ENCODE peak calls at places on chromosomes 2 and 18, in eight cellular contexts. One of them, this sample, is unnamed.

GRCh38 chr18:77967791-77968190 is 718.1 kb downstream of the GALR1 start:
- DNase-seq in mammary epithelial cell: no peak
- DNase-seq in GM23338: no peak
- DNase-seq in GM23248: no peak
- DNase-seq in astrocyte: no peak
- DNase-seq in fibroblast of lung: no peak
- DNase-seq in HCT116: no peak
- DNase-seq in H1: no peak
- DNase-seq in this sample: no peak

GRCh38 chr2:42359894-42360483 is 1.0 kb downstream of the COX7A2L start:
- DNase-seq in mammary epithelial cell: peak
- DNase-seq in H1: no peak
- DNase-seq in HCT116: no peak
- DNase-seq in astrocyte: no peak
- DNase-seq in fibroblast of lung: peak
- DNase-seq in GM23338: no peak
- DNase-seq in GM23248: peak
- DNase-seq in this sample: no peak

GRCh38 chr2:184923751-184924150 is 325.4 kb downstream of the ZNF804A start:
- DNase-seq in GM23248: peak
- DNase-seq in GM23338: no peak
- DNase-seq in mammary epithelial cell: no peak
- DNase-seq in astrocyte: peak
- DNase-seq in HCT116: no peak
- DNase-seq in H1: no peak
- DNase-seq in fibroblast of lung: no peak
- DNase-seq in this sample: no peak

GRCh38 chr2:215535125-215535668 is 99.3 kb upstream of the FN1 start:
- DNase-seq in fibroblast of lung: peak
- DNase-seq in GM23248: no peak
- DNase-seq in mammary epithelial cell: peak
- DNase-seq in GM23338: no peak
- DNase-seq in astrocyte: peak
- DNase-seq in H1: no peak
- DNase-seq in HCT116: no peak
- DNase-seq in this sample: peak

GRCh38 chr2:143685439-143686078 is 556.3 kb downstream of the ARHGAP15 start:
- DNase-seq in fibroblast of lung: no peak
- DNase-seq in mammary epithelial cell: no peak
- DNase-seq in astrocyte: no peak
- DNase-seq in HCT116: no peak
- DNase-seq in GM23248: no peak
- DNase-seq in H1: no peak
- DNase-seq in GM23338: no peak
- DNase-seq in this sample: no peak

GRCh38 chr18:41038071-41038470 is 917.0 kb upstream of the PIK3C3 start:
- DNase-seq in fibroblast of lung: peak
- DNase-seq in GM23248: no peak
- DNase-seq in astrocyte: no peak
- DNase-seq in mammary epithelial cell: peak
- DNase-seq in H1: no peak
- DNase-seq in GM23338: no peak
- DNase-seq in HCT116: no peak
- DNase-seq in this sample: no peak

GRCh38 chr18:22563098-22563707 is 145.5 kb upstream of the CTAGE1 start:
- DNase-seq in astrocyte: peak
- DNase-seq in H1: no peak
- DNase-seq in HCT116: peak
- DNase-seq in GM23248: peak
- DNase-seq in fibroblast of lung: peak
- DNase-seq in GM23338: peak
- DNase-seq in mammary epithelial cell: peak
- DNase-seq in this sample: peak

GRCh38 chr2:111226797-111227700 is 106.3 kb downstream of the BCL2L11 start:
- DNase-seq in H1: no peak
- DNase-seq in HCT116: no peak
- DNase-seq in GM23248: peak
- DNase-seq in astrocyte: peak
- DNase-seq in GM23338: no peak
- DNase-seq in mammary epithelial cell: no peak
- DNase-seq in fibroblast of lung: peak
- DNase-seq in this sample: no peak

GRCh38 chr18:49279041-49279440 is 181.4 kb downstream of the DYM start:
- DNase-seq in astrocyte: no peak
- DNase-seq in HCT116: no peak
- DNase-seq in GM23248: no peak
- DNase-seq in fibroblast of lung: no peak
- DNase-seq in mammary epithelial cell: no peak
- DNase-seq in GM23338: no peak
- DNase-seq in H1: no peak
- DNase-seq in this sample: no peak

GRCh38 chr2:21291281-21291825 is 167.6 kb downstream of the TDRD15 start:
- DNase-seq in HCT116: no peak
- DNase-seq in astrocyte: no peak
- DNase-seq in GM23248: no peak
- DNase-seq in H1: no peak
- DNase-seq in fibroblast of lung: no peak
- DNase-seq in GM23338: no peak
- DNase-seq in mammary epithelial cell: no peak
- DNase-seq in this sample: peak

GRCh38 chr2:151189125-151189524 is 72.5 kb downstream of the RBM43 start:
- DNase-seq in GM23338: no peak
- DNase-seq in HCT116: no peak
- DNase-seq in GM23248: no peak
- DNase-seq in fibroblast of lung: no peak
- DNase-seq in H1: no peak
- DNase-seq in mammary epithelial cell: no peak
- DNase-seq in astrocyte: no peak
- DNase-seq in this sample: peak

GRCh38 chr2:37326285-37326684 is 1.7 kb upstream of the PRKD3 start:
- DNase-seq in GM23248: peak
- DNase-seq in fibroblast of lung: peak
- DNase-seq in H1: no peak
- DNase-seq in GM23338: no peak
- DNase-seq in astrocyte: peak
- DNase-seq in HCT116: no peak
- DNase-seq in mammary epithelial cell: peak
- DNase-seq in this sample: no peak

GRCh38 chr18:67001052-67001451 is 397.2 kb upstream of the CDH19 start:
- DNase-seq in GM23248: no peak
- DNase-seq in fibroblast of lung: no peak
- DNase-seq in mammary epithelial cell: no peak
- DNase-seq in astrocyte: peak
- DNase-seq in HCT116: no peak
- DNase-seq in H1: no peak
- DNase-seq in GM23338: no peak
- DNase-seq in this sample: no peak

GRCh38 chr18:37452697-37453385 is 112.8 kb downstream of the CELF4 start:
- DNase-seq in astrocyte: peak
- DNase-seq in mammary epithelial cell: peak
- DNase-seq in HCT116: no peak
- DNase-seq in H1: no peak
- DNase-seq in fibroblast of lung: peak
- DNase-seq in GM23248: peak
- DNase-seq in GM23338: no peak
- DNase-seq in this sample: no peak

GRCh38 chr18:63236990-63237389 is 82.6 kb downstream of the BCL2 start:
- DNase-seq in fibroblast of lung: no peak
- DNase-seq in GM23248: peak
- DNase-seq in astrocyte: no peak
- DNase-seq in GM23338: peak
- DNase-seq in mammary epithelial cell: no peak
- DNase-seq in HCT116: no peak
- DNase-seq in H1: no peak
- DNase-seq in this sample: no peak

GRCh38 chr2:121471571-121472464 is 58.9 kb upstream of the RNU4ATAC start:
- DNase-seq in GM23248: peak
- DNase-seq in H1: no peak
- DNase-seq in HCT116: no peak
- DNase-seq in GM23338: peak
- DNase-seq in astrocyte: peak
- DNase-seq in mammary epithelial cell: no peak
- DNase-seq in fibroblast of lung: peak
- DNase-seq in this sample: no peak

GRCh38 chr2:656676-657075 is 20.5 kb downstream of the TMEM18 start:
- DNase-seq in HCT116: no peak
- DNase-seq in GM23248: no peak
- DNase-seq in GM23338: no peak
- DNase-seq in fibroblast of lung: no peak
- DNase-seq in H1: no peak
- DNase-seq in mammary epithelial cell: no peak
- DNase-seq in astrocyte: no peak
- DNase-seq in this sample: no peak

GRCh38 chr2:71547616-71548285 is 94.4 kb downstream of the DYSF start:
- DNase-seq in GM23338: no peak
- DNase-seq in H1: no peak
- DNase-seq in HCT116: no peak
- DNase-seq in mammary epithelial cell: no peak
- DNase-seq in fibroblast of lung: no peak
- DNase-seq in astrocyte: no peak
- DNase-seq in GM23248: no peak
- DNase-seq in this sample: no peak

GRCh38 chr2:71544919-71545571 is 91.7 kb downstream of the DYSF start:
- DNase-seq in GM23248: no peak
- DNase-seq in mammary epithelial cell: no peak
- DNase-seq in GM23338: no peak
- DNase-seq in HCT116: no peak
- DNase-seq in fibroblast of lung: no peak
- DNase-seq in astrocyte: no peak
- DNase-seq in H1: no peak
- DNase-seq in this sample: no peak

GRCh38 chr2:71546777-71547281 is 93.5 kb downstream of the DYSF start:
- DNase-seq in astrocyte: no peak
- DNase-seq in mammary epithelial cell: no peak
- DNase-seq in HCT116: no peak
- DNase-seq in fibroblast of lung: no peak
- DNase-seq in H1: no peak
- DNase-seq in GM23248: no peak
- DNase-seq in GM23338: no peak
- DNase-seq in this sample: no peak

GRCh38 chr2:71546275-71546638 is 92.9 kb downstream of the DYSF start:
- DNase-seq in GM23248: no peak
- DNase-seq in HCT116: no peak
- DNase-seq in mammary epithelial cell: no peak
- DNase-seq in fibroblast of lung: no peak
- DNase-seq in H1: no peak
- DNase-seq in GM23338: no peak
- DNase-seq in astrocyte: no peak
- DNase-seq in this sample: no peak

DNA sequence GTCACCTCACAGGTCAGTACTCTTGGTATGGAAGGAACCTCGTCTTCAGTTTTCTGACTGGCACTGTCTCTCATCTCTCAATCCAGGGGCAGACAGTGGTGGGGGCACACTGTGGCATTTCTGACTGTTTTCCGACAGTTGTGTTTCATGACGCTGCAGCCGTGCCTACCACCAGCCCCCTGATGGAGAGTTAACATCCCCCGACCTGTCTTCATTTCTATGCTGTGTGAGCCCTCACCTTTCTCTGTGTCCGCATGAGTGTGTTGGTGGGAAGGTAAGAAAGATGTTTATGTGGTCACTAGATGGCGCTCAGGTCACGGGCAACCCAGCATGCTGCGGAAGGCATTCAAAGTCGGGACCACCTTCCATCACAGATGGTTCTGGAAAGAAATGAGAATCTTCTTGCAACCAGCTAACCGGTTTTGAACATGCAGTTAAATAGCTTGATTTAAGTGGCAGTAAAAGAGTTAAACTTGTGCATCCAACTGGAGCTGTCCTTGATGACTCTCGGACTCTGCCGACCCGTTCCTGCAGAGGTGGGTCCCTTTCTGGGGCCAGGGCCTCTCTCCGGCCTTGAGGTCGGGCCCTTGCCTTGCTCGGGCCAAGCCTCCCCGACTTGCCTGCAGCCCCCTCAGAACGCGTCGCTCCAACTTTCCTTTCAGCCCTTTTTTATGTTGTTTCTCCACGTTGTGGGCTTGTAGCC is 92.4 kb downstream of the DYSF start:
- DNase-seq in H1: peak
- DNase-seq in GM23248: peak
- DNase-seq in GM23338: peak
- DNase-seq in fibroblast of lung: peak
- DNase-seq in mammary epithelial cell: peak
- DNase-seq in HCT116: peak
- DNase-seq in astrocyte: peak
- DNase-seq in this sample: peak
- TF ChIP-seq EZH2 in H1: no peak
- TF ChIP-seq EZH2 in GM23248: peak
- TF ChIP-seq EZH2 in GM23338: no peak
- TF ChIP-seq EZH2 in fibroblast of lung: no peak
- TF ChIP-seq EZH2 in mammary epithelial cell: peak
- TF ChIP-seq EZH2 in HCT116: no peak
- TF ChIP-seq EZH2 in astrocyte: no peak
- TF ChIP-seq EZH2 in this sample: no peak

GRCh38 chr2:34104601-34105000 is 505.5 kb upstream of the FAM98A start:
- DNase-seq in astrocyte: no peak
- DNase-seq in GM23338: no peak
- DNase-seq in HCT116: no peak
- DNase-seq in GM23248: peak
- DNase-seq in fibroblast of lung: peak
- DNase-seq in mammary epithelial cell: peak
- DNase-seq in H1: no peak
- DNase-seq in this sample: no peak
- H3K27ac ChIP-seq in astrocyte: peak
- H3K27ac ChIP-seq in GM23338: no peak
- H3K27ac ChIP-seq in HCT116: no peak
- H3K27ac ChIP-seq in GM23248: peak
- H3K27ac ChIP-seq in fibroblast of lung: peak
- H3K27ac ChIP-seq in mammary epithelial cell: peak
- H3K27ac ChIP-seq in H1: no peak
- H3K27ac ChIP-seq in this sample: peak

DNA sequence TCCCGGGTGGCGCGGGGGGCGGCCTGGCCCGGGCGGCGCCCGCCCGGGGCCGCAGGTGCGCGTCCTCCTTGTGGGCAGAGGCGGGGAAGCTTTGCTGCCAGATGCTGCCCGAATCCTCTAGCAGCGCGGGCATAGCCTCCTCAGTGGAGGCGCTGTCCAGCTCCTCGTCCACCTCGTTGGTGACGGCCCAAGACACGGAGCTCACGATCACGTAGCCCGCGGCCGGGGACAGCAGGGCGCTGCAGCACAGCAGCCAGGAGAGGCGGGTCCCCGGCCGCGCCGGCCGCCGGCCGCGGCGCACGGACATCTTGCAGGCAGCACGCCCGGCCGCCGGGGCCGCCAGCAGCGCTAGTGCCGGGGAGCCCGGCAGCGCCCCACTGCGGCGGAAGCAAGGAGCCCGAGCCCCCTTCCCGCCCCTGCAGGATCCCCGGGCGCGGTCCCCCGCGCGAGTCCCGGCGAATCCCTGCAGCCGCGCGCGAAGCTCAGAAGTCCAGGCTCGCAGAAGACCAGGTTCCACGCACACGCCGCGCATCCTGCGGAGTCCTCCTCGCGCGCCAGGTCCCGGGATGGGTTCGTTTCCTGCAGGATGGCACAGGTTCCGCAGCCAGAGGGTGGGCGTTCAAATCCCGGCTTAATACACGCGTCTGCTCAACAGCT is at the start of gene CREG2:
- DNase-seq in astrocyte: peak
- DNase-seq in mammary epithelial cell: peak
- DNase-seq in GM23248: peak
- DNase-seq in fibroblast of lung: peak
- DNase-seq in HCT116: peak
- DNase-seq in H1: peak
- DNase-seq in GM23338: peak
- DNase-seq in this sample: peak
- TF ChIP-seq EZH2 in astrocyte: peak
- TF ChIP-seq EZH2 in mammary epithelial cell: no peak
- TF ChIP-seq EZH2 in GM23248: no peak
- TF ChIP-seq EZH2 in fibroblast of lung: no peak
- TF ChIP-seq EZH2 in HCT116: no peak
- TF ChIP-seq EZH2 in H1: peak
- TF ChIP-seq EZH2 in GM23338: no peak
- TF ChIP-seq EZH2 in this sample: no peak

GRCh38 chr2:118186858-118187254 is 98.6 kb downstream of the INSIG2 start:
- DNase-seq in H1: no peak
- DNase-seq in fibroblast of lung: no peak
- DNase-seq in GM23248: no peak
- DNase-seq in astrocyte: no peak
- DNase-seq in mammary epithelial cell: no peak
- DNase-seq in HCT116: no peak
- DNase-seq in GM23338: no peak
- DNase-seq in this sample: no peak
- H3K27ac ChIP-seq in H1: peak
- H3K27ac ChIP-seq in fibroblast of lung: no peak
- H3K27ac ChIP-seq in GM23248: peak
- H3K27ac ChIP-seq in astrocyte: no peak
- H3K27ac ChIP-seq in mammary epithelial cell: no peak
- H3K27ac ChIP-seq in HCT116: no peak
- H3K27ac ChIP-seq in GM23338: peak
- H3K27ac ChIP-seq in this sample: peak